ENCODE peak calls at places on chromosomes 3 and 15, in four cellular contexts. One of them, this sample, is unnamed.

GRCh38 chr3:54862526-54862925 is 65.3 kb downstream of the LRTM1 start:
- DNase-seq in ovary: no peak
- DNase-seq in CD8-positive, alpha-beta T cell: no peak
- DNase-seq in lower lobe of right lung: no peak
- DNase-seq in this sample: no peak

GRCh38 chr3:161366067-161366466 is 5.2 kb downstream of the SPTSSB start:
- DNase-seq in ovary: no peak
- DNase-seq in CD8-positive, alpha-beta T cell: no peak
- DNase-seq in lower lobe of right lung: no peak
- DNase-seq in this sample: no peak

GRCh38 chr3:194930439-194931204 is 244.9 kb downstream of the FAM43A start:
- DNase-seq in lower lobe of right lung: no peak
- DNase-seq in ovary: peak; percentile 32
- DNase-seq in CD8-positive, alpha-beta T cell: no peak
- DNase-seq in this sample: no peak

GRCh38 chr3:115860766-115861165 is 237.5 kb downstream of the GAP43 start:
- DNase-seq in CD8-positive, alpha-beta T cell: no peak
- DNase-seq in ovary: no peak
- DNase-seq in lower lobe of right lung: no peak
- DNase-seq in this sample: no peak

GRCh38 chr15:73900129-73900712 is 26.0 kb upstream of the LOXL1 start:
- DNase-seq in ovary: no peak
- DNase-seq in CD8-positive, alpha-beta T cell: no peak
- DNase-seq in lower lobe of right lung: no peak
- DNase-seq in this sample: no peak

GRCh38 chr3:184175506-184175905 is 851 bp downstream of the AP2M1 start:
- DNase-seq in CD8-positive, alpha-beta T cell: no peak
- DNase-seq in lower lobe of right lung: no peak
- DNase-seq in ovary: no peak
- DNase-seq in this sample: no peak

GRCh38 chr15:36370735-36371115 is 208.7 kb upstream of the CDIN1 start:
- DNase-seq in CD8-positive, alpha-beta T cell: no peak
- DNase-seq in ovary: no peak
- DNase-seq in lower lobe of right lung: no peak
- DNase-seq in this sample: no peak

GRCh38 chr15:71335591-71335990 is 220.3 kb downstream of the THSD4 start:
- DNase-seq in lower lobe of right lung: no peak
- DNase-seq in ovary: no peak
- DNase-seq in CD8-positive, alpha-beta T cell: no peak
- DNase-seq in this sample: no peak

GRCh38 chr15:100929641-100930042 is 10.5 kb downstream of the LRRK1 start:
- DNase-seq in lower lobe of right lung: no peak
- DNase-seq in ovary: no peak
- DNase-seq in CD8-positive, alpha-beta T cell: no peak
- DNase-seq in this sample: no peak

GRCh38 chr3:149395107-149396089 is 17.9 kb upstream of the TM4SF1 start:
- DNase-seq in ovary: peak; percentile 43
- DNase-seq in CD8-positive, alpha-beta T cell: no peak
- DNase-seq in lower lobe of right lung: no peak
- DNase-seq in this sample: no peak

GRCh38 chr3:185822221-185822956 is 2.5 kb downstream of the IGF2BP2 start:
- DNase-seq in ovary: no peak
- DNase-seq in lower lobe of right lung: no peak
- DNase-seq in CD8-positive, alpha-beta T cell: no peak
- DNase-seq in this sample: no peak

GRCh38 chr3:185822957-185823279 is 1.9 kb downstream of the IGF2BP2 start:
- DNase-seq in lower lobe of right lung: no peak
- DNase-seq in CD8-positive, alpha-beta T cell: no peak
- DNase-seq in ovary: no peak
- DNase-seq in this sample: no peak

GRCh38 chr3:185820973-185821758 is 3.7 kb downstream of the IGF2BP2 start:
- DNase-seq in CD8-positive, alpha-beta T cell: no peak
- DNase-seq in ovary: no peak
- DNase-seq in lower lobe of right lung: no peak
- DNase-seq in this sample: no peak

GRCh38 chr3:185815391-185816282 is 9.2 kb downstream of the IGF2BP2 start:
- DNase-seq in lower lobe of right lung: no peak
- DNase-seq in CD8-positive, alpha-beta T cell: no peak
- DNase-seq in ovary: no peak
- DNase-seq in this sample: no peak

DNA sequence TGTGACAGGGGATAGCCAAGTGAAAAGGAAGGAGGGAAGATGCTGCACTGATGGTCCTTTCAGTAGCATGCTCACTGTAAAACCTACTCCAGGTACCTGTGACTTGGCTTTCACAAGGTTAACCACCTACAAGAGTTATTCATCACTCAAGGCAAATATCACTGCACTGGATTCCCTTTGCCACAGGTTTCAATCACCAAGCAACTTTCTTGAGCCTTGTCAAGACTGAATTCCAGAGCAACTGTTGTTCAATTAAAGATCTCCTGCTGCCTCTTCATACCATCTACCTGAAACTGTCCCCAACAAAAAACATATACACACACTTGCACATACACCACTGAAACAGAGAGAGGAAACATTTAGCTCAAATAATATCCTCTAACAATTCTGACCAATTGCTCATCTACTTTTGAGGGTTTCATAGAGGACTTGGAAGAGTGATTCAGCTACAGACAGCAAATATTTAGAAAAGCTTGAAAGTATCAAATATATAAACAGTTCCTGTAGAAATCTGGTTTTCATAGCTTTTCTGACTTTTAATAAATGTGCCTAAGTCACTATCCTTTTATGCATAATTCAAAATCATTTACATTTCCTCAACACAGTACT is 6.5 kb downstream of the IGF2BP2 start:
- DNase-seq in ovary: no peak
- DNase-seq in CD8-positive, alpha-beta T cell: no peak
- DNase-seq in lower lobe of right lung: no peak
- DNase-seq in this sample: no peak
- H3K4me1 ChIP-seq in ovary: peaks cover 2% of the 10 kb centered on the region
- H3K4me1 ChIP-seq in CD8-positive, alpha-beta T cell: peaks cover 4% of the 10 kb centered on the region
- H3K4me1 ChIP-seq in lower lobe of right lung: peaks cover 11% of the 10 kb centered on the region
- H3K4me1 ChIP-seq in this sample: peaks cover 7% of the 10 kb centered on the region

GRCh38 chr3:114445233-114445632 is 151.4 kb downstream of the TIGIT start:
- DNase-seq in lower lobe of right lung: no peak
- DNase-seq in CD8-positive, alpha-beta T cell: no peak
- DNase-seq in ovary: no peak
- DNase-seq in this sample: no peak

GRCh38 chr3:114447950-114448479 is 154.2 kb downstream of the TIGIT start:
- DNase-seq in CD8-positive, alpha-beta T cell: no peak
- DNase-seq in lower lobe of right lung: no peak
- DNase-seq in ovary: no peak
- DNase-seq in this sample: no peak

GRCh38 chr3:114446605-114447004 is 152.8 kb downstream of the TIGIT start:
- DNase-seq in lower lobe of right lung: no peak
- DNase-seq in CD8-positive, alpha-beta T cell: no peak
- DNase-seq in ovary: peak; percentile 60
- DNase-seq in this sample: no peak

GRCh38 chr3:114449271-114450007 is 155.6 kb downstream of the TIGIT start:
- DNase-seq in ovary: no peak
- DNase-seq in CD8-positive, alpha-beta T cell: no peak
- DNase-seq in lower lobe of right lung: no peak
- DNase-seq in this sample: no peak

DNA sequence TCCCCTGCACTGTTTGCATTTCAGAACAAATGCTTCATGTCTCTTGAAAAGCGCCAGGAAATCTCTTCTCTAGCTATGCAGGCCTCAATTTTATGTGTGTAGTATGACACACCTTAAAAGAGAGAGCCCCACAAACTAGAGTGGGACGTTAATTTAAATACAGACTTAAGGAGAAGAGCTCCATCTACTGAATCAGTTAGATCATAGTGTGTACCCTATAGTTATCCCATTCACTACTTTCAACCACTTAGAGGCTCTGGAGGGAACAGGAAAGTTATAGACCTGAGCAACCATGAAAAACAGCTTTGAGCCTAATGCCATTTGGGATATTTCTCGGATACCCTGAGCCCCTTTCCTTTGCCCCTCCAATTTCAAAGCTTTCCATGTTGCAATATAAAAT is 153.7 kb downstream of the TIGIT start:
- DNase-seq in lower lobe of right lung: no peak
- DNase-seq in CD8-positive, alpha-beta T cell: no peak
- DNase-seq in ovary: no peak
- DNase-seq in this sample: no peak
- H3K4me3 ChIP-seq in lower lobe of right lung: no peak overlapping the region
- H3K4me3 ChIP-seq in CD8-positive, alpha-beta T cell: no peak overlapping the region
- H3K4me3 ChIP-seq in ovary: no peak overlapping the region
- H3K4me3 ChIP-seq in this sample: no peak overlapping the region

DNA sequence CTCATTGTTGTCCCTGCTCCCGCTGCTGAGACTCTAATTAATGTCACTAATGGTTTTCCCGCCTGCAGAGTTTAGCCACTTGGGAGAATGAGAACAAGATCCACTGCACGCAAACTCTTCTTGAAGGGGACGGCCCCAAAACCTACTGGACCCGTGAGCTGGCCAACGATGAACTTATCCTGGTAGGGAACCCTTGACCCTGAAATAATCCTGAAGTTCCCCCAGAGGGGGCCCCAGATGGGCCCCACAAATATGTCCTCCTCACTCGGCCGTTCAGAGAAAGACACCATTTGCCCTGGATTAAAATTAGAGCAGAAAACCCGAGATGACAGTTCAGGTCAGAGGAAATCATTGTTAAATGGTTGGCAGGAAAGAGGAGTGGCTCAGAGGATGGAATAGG is 3.3 kb downstream of the CRABP1 start:
- DNase-seq in CD8-positive, alpha-beta T cell: no peak
- DNase-seq in ovary: no peak
- DNase-seq in lower lobe of right lung: no peak
- DNase-seq in this sample: no peak
- H3K4me1 ChIP-seq in CD8-positive, alpha-beta T cell: no peaks in the 10 kb centered on the region
- H3K4me1 ChIP-seq in ovary: no peaks in the 10 kb centered on the region
- H3K4me1 ChIP-seq in lower lobe of right lung: peaks cover 13% of the 10 kb centered on the region
- H3K4me1 ChIP-seq in this sample: peaks cover 4% of the 10 kb centered on the region

DNA sequence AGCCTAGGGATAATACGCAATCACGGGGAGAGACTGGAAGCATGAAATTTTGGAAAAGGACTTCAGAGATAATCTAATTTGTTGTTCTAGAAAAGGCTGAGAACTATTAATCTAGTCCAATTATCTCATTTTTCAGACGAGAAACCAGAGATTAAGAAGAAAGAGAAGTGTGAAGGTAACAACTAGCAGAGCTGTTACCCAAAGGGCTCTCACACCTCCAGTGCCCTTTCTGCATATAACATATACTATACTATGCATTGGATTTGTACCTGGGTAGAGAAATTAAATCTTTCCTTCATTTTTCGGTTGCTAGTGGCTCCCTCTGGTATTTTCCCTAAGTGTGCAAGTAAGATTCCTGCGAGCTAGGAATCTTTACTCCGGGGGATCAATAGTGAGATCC is 13.4 kb upstream of the TM4SF19 start:
- DNase-seq in CD8-positive, alpha-beta T cell: no peak
- DNase-seq in lower lobe of right lung: no peak
- DNase-seq in ovary: no peak
- DNase-seq in this sample: no peak
- H3K4me3 ChIP-seq in CD8-positive, alpha-beta T cell: no peak overlapping the region
- H3K4me3 ChIP-seq in lower lobe of right lung: no peak overlapping the region
- H3K4me3 ChIP-seq in ovary: no peak overlapping the region
- H3K4me3 ChIP-seq in this sample: no peak overlapping the region

GRCh38 chr15:67836134-67836455 is 3.8 kb downstream of the RNU6-1 start:
- DNase-seq in ovary: no peak
- DNase-seq in lower lobe of right lung: no peak
- DNase-seq in CD8-positive, alpha-beta T cell: no peak
- DNase-seq in this sample: no peak

GRCh38 chr15:67835349-67836133 is 4.3 kb downstream of the RNU6-1 start:
- DNase-seq in CD8-positive, alpha-beta T cell: no peak
- DNase-seq in lower lobe of right lung: no peak
- DNase-seq in ovary: peak; percentile 33
- DNase-seq in this sample: no peak

GRCh38 chr15:67838789-67839332 is 984 bp downstream of the RNU6-1 start:
- DNase-seq in lower lobe of right lung: peak; percentile 86
- DNase-seq in ovary: peak; percentile 62
- DNase-seq in CD8-positive, alpha-beta T cell: no peak
- DNase-seq in this sample: no peak

GRCh38 chr15:67836477-67836876 is 3.4 kb downstream of the RNU6-1 start:
- DNase-seq in ovary: peak; percentile 66
- DNase-seq in lower lobe of right lung: no peak
- DNase-seq in CD8-positive, alpha-beta T cell: no peak
- DNase-seq in this sample: no peak

GRCh38 chr15:67836955-67837354 is 2.9 kb downstream of the RNU6-1 start:
- DNase-seq in lower lobe of right lung: no peak
- DNase-seq in ovary: no peak
- DNase-seq in CD8-positive, alpha-beta T cell: no peak
- DNase-seq in this sample: no peak
- H3K4me1 ChIP-seq in lower lobe of right lung: peaks cover 62% of the 10 kb centered on the region
- H3K4me1 ChIP-seq in ovary: peaks cover 20% of the 10 kb centered on the region
- H3K4me1 ChIP-seq in CD8-positive, alpha-beta T cell: peaks cover 52% of the 10 kb centered on the region
- H3K4me1 ChIP-seq in this sample: peaks cover 7% of the 10 kb centered on the region

GRCh38 chr15:31391687-31392671 is 65.3 kb downstream of the KLF13 start:
- DNase-seq in lower lobe of right lung: peak; percentile 91
- DNase-seq in ovary: peak; percentile 86
- DNase-seq in CD8-positive, alpha-beta T cell: peak; percentile 75
- DNase-seq in this sample: no peak
- H3K4me3 ChIP-seq in lower lobe of right lung: peak overlapping the region; percentile 75
- H3K4me3 ChIP-seq in ovary: peak overlapping the region; percentile 55
- H3K4me3 ChIP-seq in CD8-positive, alpha-beta T cell: peak overlapping the region; percentile 95
- H3K4me3 ChIP-seq in this sample: peak overlapping the region; percentile 47

This sample was measured in iPS DF 6.9.